ENCODE peak calls at places on chromosomes 16 and 17, in six cellular contexts. A, W, B, Z, Q and X are unnamed samples.

GRCh38 chr17:35795007-35795870 is at the start of gene MMP28:
- DNase-seq in A (no peak), W (peak), Q (peak), Z (peak), B (peak), X (no peak)

GRCh38 chr16:84062734-84063640 is 20.4 kb upstream of the SLC38A8 start:
- DNase-seq in B (peak), A (peak), Z (peak), Q (peak), W (peak), X (peak)

GRCh38 chr16:64077242-64077641 is 1044.6 kb downstream of the CDH11 start:
- DNase-seq in Q (no peak), A (no peak), B (no peak), Z (no peak), W (no peak), X (no peak)

GRCh38 chr17:29141484-29141835 is 38.7 kb downstream of the MYO18A start:
- DNase-seq in A (no peak), W (no peak), Z (no peak), B (no peak), Q (no peak), X (no peak)

GRCh38 chr17:6245301-6245810 is 175.2 kb downstream of the WSCD1 start:
- DNase-seq in W (no peak), Z (no peak), A (no peak), Q (no peak), B (no peak), X (no peak)

GRCh38 chr16:12721841-12722467 is 81.7 kb downstream of the CPPED1 start:
- DNase-seq in Q (no peak), A (peak), B (no peak), Z (no peak), W (no peak), X (no peak)

GRCh38 chr17:48031966-48032365 is 5.6 kb downstream of the COPZ2 start:
- DNase-seq in A (no peak), B (no peak), Z (no peak), Q (no peak), W (no peak), X (peak)

GRCh38 chr16:51374346-51374745 is 223.3 kb upstream of the SALL1 start:
- DNase-seq in A (peak), Z (peak), W (no peak), B (no peak), Q (no peak), X (no peak)

GRCh38 chr16:27097671-27098275 is 31.0 kb downstream of the C16orf82 start:
- DNase-seq in W (peak), Q (no peak), A (no peak), B (no peak), Z (peak), X (no peak)

GRCh38 chr17:83091257-83092141 is 12.1 kb downstream of the METRNL start:
- DNase-seq in Q (no peak), Z (no peak), B (peak), W (no peak), A (no peak), X (peak)

GRCh38 chr16:77062878-77063566 is 128.0 kb upstream of the MON1B start:
- DNase-seq in Q (no peak), W (no peak), A (no peak), Z (no peak), B (no peak), X (no peak)

GRCh38 chr17:15260376-15261062 is 4.6 kb downstream of the PMP22 start:
- DNase-seq in W (peak), Q (peak), B (peak), Z (peak), A (peak), X (peak)

GRCh38 chr17:69834494-69834893 is 240.5 kb upstream of the KCNJ16 start:
- DNase-seq in W (no peak), A (no peak), B (no peak), Z (no peak), Q (no peak), X (no peak)

GRCh38 chr17:57604771-57605733 is 140.0 kb downstream of the CCDC182 start:
- DNase-seq in B (peak), W (peak), A (no peak), Q (no peak), Z (peak), X (peak)

GRCh38 chr17:77488531-77489238 is 347.9 kb downstream of the SEC14L1 start:
- DNase-seq in A (no peak), W (peak), Z (no peak), B (peak), Q (no peak), X (no peak)

GRCh38 chr17:18074566-18075272 is 13.0 kb upstream of the DRG2 start:
- DNase-seq in A (no peak), B (no peak), W (no peak), Q (no peak), Z (no peak), X (no peak)

GRCh38 chr16:89244754-89245153 is 27.3 kb downstream of the ZNF778 start:
- DNase-seq in Z (no peak), Q (no peak), A (no peak), B (peak), W (no peak), X (no peak)

GRCh38 chr17:9009737-9010136 is 11.6 kb upstream of the NTN1 start:
- DNase-seq in Q (no peak), Z (peak), A (no peak), B (no peak), W (no peak), X (no peak)

GRCh38 chr16:62950351-62950750 is 914.1 kb upstream of the CDH8 start:
- DNase-seq in B (no peak), Q (no peak), W (no peak), A (no peak), Z (no peak), X (no peak)

GRCh38 chr17:42411905-42412679 is 11.0 kb downstream of the CAVIN1 start:
- DNase-seq in Q (no peak), Z (no peak), W (no peak), A (no peak), B (peak), X (no peak)

GRCh38 chr17:35079547-35079946 is 16.0 kb upstream of the RFFL start:
- DNase-seq in Z (no peak), W (no peak), B (no peak), A (no peak), Q (no peak), X (no peak)

GRCh38 chr16:66058181-66058580 is 308.3 kb upstream of the CDH5 start:
- DNase-seq in A (peak), Z (peak), B (no peak), W (no peak), Q (no peak), X (no peak)

GRCh38 chr17:11996722-11997146 is 541 bp downstream of the ZNF18 start:
- DNase-seq in Z (peak), Q (no peak), B (no peak), A (peak), W (no peak), X (no peak)

GRCh38 chr17:31113939-31114338 is 19.2 kb downstream of the NF1 start:
- DNase-seq in A (no peak), W (no peak), Z (no peak), Q (no peak), B (no peak), X (no peak)

GRCh38 chr16:8572919-8573724 is 17.2 kb downstream of the TMEM114 start:
- DNase-seq in A (peak), Z (peak), W (no peak), B (no peak), Q (peak), X (no peak)

GRCh38 chr17:7842950-7843535 is 9.0 kb downstream of the KDM6B start:
- DNase-seq in B (peak), W (peak), Q (peak), A (peak), Z (peak), X (no peak)

GRCh38 chr17:50765454-50766221 is 1.7 kb downstream of the ANKRD40CL start:
- DNase-seq in Z (no peak), W (no peak), Q (no peak), B (peak), A (no peak), X (no peak)

DNA sequence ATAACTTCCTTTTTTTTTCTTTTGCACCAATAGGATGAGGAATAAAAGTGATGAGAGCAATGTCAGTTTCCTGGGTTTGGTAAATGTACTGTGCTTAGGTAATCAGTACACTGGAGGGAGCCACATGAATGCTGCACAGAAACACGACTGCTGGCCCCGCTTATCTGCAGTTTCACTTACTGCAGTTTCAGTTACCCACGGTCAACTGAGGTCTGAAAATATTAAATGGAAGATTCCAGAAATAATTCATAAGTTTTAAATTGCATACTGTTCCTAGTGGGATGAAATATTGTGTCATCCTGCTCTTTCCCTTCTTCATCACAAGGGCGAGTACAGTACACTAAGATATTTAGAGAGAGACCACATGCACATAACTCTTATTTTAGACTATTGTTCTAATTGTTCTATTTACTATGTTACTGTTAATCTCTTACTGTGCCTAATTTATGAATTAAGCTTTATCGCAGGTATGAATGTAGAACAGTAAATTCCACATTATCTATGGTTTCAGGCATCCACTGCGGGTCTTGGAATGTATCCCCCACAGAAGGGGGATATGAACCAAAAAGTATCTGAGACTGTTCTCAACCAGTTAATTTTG is 6.4 kb upstream of the LGALS3BP start:
- DNase-seq in W (no peak), A (peak), B (no peak), Z (peak), Q (no peak), X (no peak)
- TF ChIP-seq CTCF in W (peak), A (peak), B (no peak), Z (peak), Q (no peak), X (peak)

GRCh38 chr17:32742686-32743538 is 134.0 kb downstream of the MYO1D start:
- DNase-seq in A (peak), B (no peak), W (no peak), Q (no peak), Z (no peak), X (no peak)

GRCh38 chr17:32746280-32746679 is 130.6 kb downstream of the MYO1D start:
- DNase-seq in A (no peak), Q (no peak), B (no peak), Z (no peak), W (no peak), X (no peak)

GRCh38 chr17:32739722-32740121 is 137.2 kb downstream of the MYO1D start:
- DNase-seq in W (no peak), B (no peak), Z (no peak), Q (no peak), A (no peak), X (no peak)

GRCh38 chr17:32746698-32747097 is 130.2 kb downstream of the MYO1D start:
- DNase-seq in Q (no peak), W (no peak), A (peak), B (no peak), Z (peak), X (no peak)

GRCh38 chr17:32741381-32741780 is 135.5 kb downstream of the MYO1D start:
- DNase-seq in B (no peak), Z (peak), A (peak), Q (no peak), W (no peak), X (no peak)
- TF ChIP-seq CTCF in B (no peak), Z (no peak), A (no peak), Q (no peak), W (no peak), X (no peak)

GRCh38 chr17:20226814-20227482 is 217.8 kb downstream of the SPECC1 start:
- DNase-seq in A (peak), B (peak), W (peak), Z (peak), Q (peak), X (peak)
- TF ChIP-seq CTCF in A (peak), B (peak), W (peak), Z (peak), Q (peak), X (peak)

GRCh38 chr17:55722742-55723487 is at the start of gene TMEM100:
- DNase-seq in Q (no peak), B (no peak), W (no peak), Z (peak), A (peak), X (peak)
- TF ChIP-seq CTCF in Q (no peak), B (no peak), W (no peak), Z (no peak), A (no peak), X (no peak)

GRCh38 chr16:180921-181667 is 835 bp downstream of the HBQ1 start:
- DNase-seq in W (peak), Q (peak), A (peak), Z (peak), B (peak), X (peak)
- TF ChIP-seq CTCF in W (peak), Q (peak), A (peak), Z (peak), B (peak), X (peak)

DNA sequence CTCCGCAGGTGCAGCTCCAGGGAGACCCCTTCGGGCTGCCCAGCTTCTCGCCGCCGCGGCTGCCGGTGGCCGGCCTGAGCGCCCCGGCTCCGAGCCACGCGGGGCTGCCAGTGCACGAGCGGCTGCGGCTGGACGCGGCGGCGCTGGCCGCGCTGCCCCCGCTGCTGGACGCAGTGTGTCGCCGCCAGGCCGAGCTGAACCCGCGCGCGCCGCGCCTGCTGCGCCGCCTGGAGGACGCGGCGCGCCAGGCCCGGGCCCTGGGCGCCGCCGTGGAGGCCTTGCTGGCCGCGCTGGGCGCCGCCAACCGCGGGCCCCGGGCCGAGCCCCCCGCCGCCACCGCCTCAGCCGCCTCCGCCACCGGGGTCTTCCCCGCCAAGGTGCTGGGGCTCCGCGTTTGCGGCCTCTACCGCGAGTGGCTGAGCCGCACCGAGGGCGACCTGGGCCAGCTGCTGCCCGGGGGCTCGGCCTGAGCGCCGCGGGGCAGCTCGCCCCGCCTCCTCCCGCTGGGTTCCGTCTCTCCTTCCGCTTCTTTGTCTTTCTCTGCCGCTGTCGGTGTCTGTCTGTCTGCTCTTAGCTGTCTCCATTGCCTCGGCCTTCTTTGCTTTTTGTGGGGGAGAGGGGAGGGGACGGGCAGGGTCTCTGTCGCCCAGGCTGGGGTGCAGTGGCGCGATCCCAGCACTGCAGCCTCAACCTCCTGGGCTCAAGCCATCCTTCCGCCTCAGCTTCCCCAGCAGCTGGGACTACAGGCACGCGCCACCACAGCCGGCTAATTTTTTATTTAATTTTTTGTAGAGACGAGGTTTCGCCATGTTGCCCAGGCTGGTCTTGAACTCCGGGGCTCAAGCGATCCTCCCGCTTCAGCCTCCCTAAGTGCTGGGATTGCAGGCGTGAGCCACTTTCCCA is 5.9 kb downstream of the CTF1 start:
- DNase-seq in W (peak), Q (peak), B (peak), A (peak), Z (peak), X (peak)
- TF ChIP-seq CTCF in W (peak), Q (no peak), B (peak), A (no peak), Z (no peak), X (no peak)